ENCODE peak calls at places on chromosome 22, in ten cellular contexts. U is A549, Q is keratinocyte, F is lung, K is esophagus muscularis mucosa, B is cardiac muscle cell, S is colonic mucosa, X is AG04450, L is tibial nerve, D is heart left ventricle. J is an unnamed sample.

GRCh38 chr22:20438066-20438677 is 547 bp upstream of the SCARF2 start:
- DNase-seq in U (no peak), Q (no peak), F (no peak), K (no peak), B (peak; percentile 60), S (no peak), X (no peak), L (no peak), D (peak; percentile 57), J (no peak)

GRCh38 chr22:35589071-35589735 is 27.9 kb downstream of the MB start:
- DNase-seq in U (peak; percentile 97), Q (peak; percentile 94), F (peak; percentile 39), K (no peak), B (peak; percentile 79), S (no peak), X (no peak), L (no peak), D (peak; percentile 56), J (no peak)

GRCh38 chr22:31326877-31327276 is 19.3 kb downstream of the PATZ1 start:
- DNase-seq in U (no peak), Q (no peak), F (no peak), K (no peak), B (no peak), S (no peak), X (no peak), L (no peak), D (no peak), J (no peak)

GRCh38 chr22:49570032-49570848 is 257.4 kb downstream of the BRD1 start:
- DNase-seq in U (no peak), Q (no peak), F (no peak), K (no peak), B (no peak), S (no peak), X (no peak), L (no peak), D (peak; percentile 25), J (peak; percentile 65)

GRCh38 chr22:32050678-32051515 is 7.8 kb downstream of the SLC5A1 start:
- DNase-seq in U (peak; percentile 72), Q (peak; percentile 85), F (peak; percentile 34), K (no peak), B (peak; percentile 85), S (no peak), X (peak; percentile 30), L (no peak), D (no peak), J (no peak)

GRCh38 chr22:19974935-19975706 is 33.5 kb upstream of the TXNRD2 start:
- DNase-seq in U (no peak), Q (no peak), F (no peak), K (no peak), B (no peak), S (no peak), X (no peak), L (no peak), D (no peak), J (no peak)

GRCh38 chr22:19769393-19769715 is 8.8 kb downstream of the TBX1 start:
- DNase-seq in U (no peak), Q (no peak), F (no peak), K (no peak), B (no peak), S (no peak), X (no peak), L (no peak), D (peak; percentile 62), J (no peak)

GRCh38 chr22:20436309-20437252 is 1.0 kb downstream of the SCARF2 start:
- DNase-seq in U (no peak), Q (no peak), F (no peak), K (no peak), B (peak; percentile 66), S (no peak), X (no peak), L (no peak), D (peak; percentile 72), J (no peak)

GRCh38 chr22:36330655-36331305 is 57.0 kb downstream of the MYH9 start:
- DNase-seq in U (no peak), Q (no peak), F (peak; percentile 55), K (no peak), B (peak; percentile 70), S (peak; percentile 41), X (no peak), L (no peak), D (no peak), J (no peak)

GRCh38 chr22:25395915-25396314 is 168.6 kb upstream of the GRK3 start:
- DNase-seq in U (no peak), Q (no peak), F (no peak), K (no peak), B (no peak), S (no peak), X (no peak), L (no peak), D (no peak), J (no peak)

GRCh38 chr22:20758688-20759087 is 15.2 kb upstream of the SERPIND1 start:
- DNase-seq in U (peak; percentile 4), Q (no peak), F (no peak), K (no peak), B (no peak), S (no peak), X (no peak), L (no peak), D (no peak), J (no peak)

GRCh38 chr22:19035474-19036228 is 86.6 kb downstream of the DGCR2 start:
- DNase-seq in U (peak; percentile 10), Q (no peak), F (no peak), K (no peak), B (peak; percentile 12), S (no peak), X (no peak), L (no peak), D (no peak), J (no peak)

GRCh38 chr22:50723991-50724390 is 14.0 kb upstream of the ACR start:
- DNase-seq in U (no peak), Q (no peak), F (no peak), K (no peak), B (no peak), S (no peak), X (no peak), L (no peak), D (peak; percentile 33), J (no peak)

GRCh38 chr22:31681625-31682345 is 19.8 kb upstream of the PISD start:
- DNase-seq in U (no peak), Q (no peak), F (no peak), K (no peak), B (peak; percentile 54), S (no peak), X (no peak), L (no peak), D (no peak), J (no peak)

GRCh38 chr22:25172153-25172552 is 27.5 kb upstream of the CRYBB3 start:
- DNase-seq in U (peak; percentile 30), Q (no peak), F (no peak), K (no peak), B (peak; percentile 12), S (peak; percentile 40), X (no peak), L (no peak), D (no peak), J (no peak)

GRCh38 chr22:34111210-34111824 is 191.0 kb upstream of the LARGE1 start:
- DNase-seq in U (peak; percentile 22), Q (no peak), F (no peak), K (peak; percentile 89), B (peak; percentile 10), S (peak; percentile 32), X (no peak), L (no peak), D (no peak), J (no peak)

DNA sequence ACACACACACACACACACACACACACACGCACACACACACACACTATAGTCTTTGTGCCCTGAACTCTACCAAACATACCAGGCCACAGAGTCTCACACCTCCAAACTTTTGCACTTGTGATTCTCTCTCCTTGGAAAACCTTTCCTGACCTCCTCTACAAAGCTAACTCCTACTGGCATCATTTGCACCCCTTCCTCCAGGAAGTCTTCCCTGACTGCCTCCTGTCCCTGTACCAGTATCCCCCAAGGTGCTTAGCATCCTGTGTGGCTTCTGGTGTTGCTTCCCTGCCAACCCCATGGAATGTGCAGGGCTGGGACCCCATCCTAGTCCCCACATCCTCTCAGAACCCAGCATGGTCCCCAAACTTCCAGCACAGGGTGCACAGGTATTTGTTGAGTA is 8.9 kb downstream of the TPST2 start:
- DNase-seq in U (no peak), Q (no peak), F (no peak), K (no peak), B (no peak), S (no peak), X (no peak), L (no peak), D (no peak), J (no peak)
- H3K27ac ChIP-seq in U (no peak overlapping the region), Q (no peak overlapping the region), F (no peak overlapping the region), K (no peak overlapping the region), B (no peak overlapping the region), S (no peak overlapping the region), X (no peak overlapping the region), L (no peak overlapping the region), D (no peak overlapping the region), J (no peak overlapping the region)

GRCh38 chr22:42743501-42743991 is 22.9 kb upstream of the A4GALT start:
- DNase-seq in U (no peak), Q (no peak), F (peak; percentile 64), K (no peak), B (peak; percentile 96), S (peak; percentile 45), X (no peak), L (peak; percentile 77), D (peak; percentile 90), J (peak; percentile 94)
- TF ChIP-seq CTCF in U (no peak), Q (no peak), F (no peak), K (no peak), B (no peak), S (no peak), X (no peak), L (no peak), D (no peak), J (no peak)

DNA sequence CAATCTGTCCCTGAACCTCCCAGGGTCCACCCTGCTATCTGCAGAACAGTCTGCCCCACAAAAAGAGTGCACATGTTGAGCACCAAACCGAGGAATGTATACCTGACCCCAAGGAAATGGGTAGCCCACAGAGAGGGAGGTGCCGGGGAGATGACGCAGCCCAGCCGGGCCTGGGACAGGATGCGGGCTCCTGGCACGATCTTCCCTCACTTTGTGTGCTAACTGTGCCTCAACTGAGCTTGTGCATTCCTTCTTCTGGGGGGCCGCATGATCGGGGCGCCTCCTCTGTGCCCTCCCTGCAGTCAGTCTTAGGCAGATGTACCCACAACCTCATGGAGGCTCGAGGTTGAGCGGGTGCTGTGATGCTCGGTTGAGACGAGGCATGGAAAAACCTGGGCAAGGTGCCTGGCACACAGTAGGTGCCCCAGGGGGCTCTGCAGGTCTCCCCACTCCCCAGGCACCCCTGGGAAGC is 2.4 kb downstream of the GAS2L1 start:
- DNase-seq in U (no peak), Q (peak; percentile 57), F (no peak), K (no peak), B (peak; percentile 69), S (no peak), X (no peak), L (no peak), D (peak; percentile 67), J (peak; percentile 76)
- H3K27ac ChIP-seq in U (no peak overlapping the region), Q (peak overlapping the region; percentile 81), F (peak overlapping the region; percentile 27), K (peak overlapping the region; percentile 93), B (no peak overlapping the region), S (peak overlapping the region; percentile 6), X (peak overlapping the region; percentile 11), L (peak overlapping the region; percentile 93), D (peak overlapping the region; percentile 95), J (peak overlapping the region; percentile 80)

DNA sequence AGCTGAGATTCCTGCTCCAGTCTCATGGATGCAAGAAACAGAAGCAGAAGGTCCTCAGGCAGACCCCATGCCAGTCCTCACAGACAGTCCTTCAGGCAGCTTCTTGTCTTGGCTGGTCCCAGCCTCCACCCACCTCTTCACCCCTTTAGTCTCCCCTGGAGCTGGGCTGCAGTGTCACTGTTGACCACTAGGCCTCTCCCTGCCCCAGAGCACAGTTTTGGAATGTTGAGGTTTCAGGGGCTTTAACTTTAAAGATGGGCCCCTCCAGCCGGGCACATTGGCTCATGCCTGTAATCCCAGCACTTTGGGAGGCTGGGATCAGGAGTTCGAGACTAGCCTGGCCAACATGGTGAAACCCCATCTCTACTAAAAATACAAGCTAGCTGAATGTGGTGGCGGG is 39.5 kb upstream of the GCAT start:
- DNase-seq in U (no peak), Q (no peak), F (no peak), K (no peak), B (no peak), S (no peak), X (no peak), L (no peak), D (no peak), J (no peak)
- TF ChIP-seq CTCF in U (no peak), Q (peak; percentile 37), F (no peak), K (peak; percentile 4), B (peak; percentile 28), S (no peak), X (peak; percentile 40), L (no peak), D (no peak), J (no peak)

J was measured in coronary artery.